ENCODE peak calls at places on chromosomes 12 and 14, in eight cellular contexts. O, S, H, I, P, E, X and M are unnamed samples.

GRCh38 chr14:96762650-96763049 is 34.5 kb upstream of the VRK1 start:
- DNase-seq in H (peak; percentile 32), S (no peak), E (no peak), X (no peak), P (peak; percentile 79), O (peak; percentile 77), I (peak; percentile 81), M (no peak)

GRCh38 chr12:105257321-105257728 is 21.4 kb upstream of the APPL2 start:
- DNase-seq in P (no peak), X (no peak), I (no peak), E (no peak), H (no peak), S (no peak), O (peak; percentile 14), M (no peak)

GRCh38 chr14:90609376-90609775 is 206.9 kb downstream of the TTC7B start:
- DNase-seq in X (no peak), I (no peak), E (no peak), S (no peak), O (no peak), H (no peak), P (no peak), M (no peak)

GRCh38 chr12:26153421-26154154 is 28.8 kb upstream of the BHLHE41 start:
- DNase-seq in X (no peak), I (no peak), H (peak; percentile 81), S (no peak), O (peak; percentile 88), P (peak; percentile 14), E (no peak), M (peak; percentile 74)

GRCh38 chr12:43988838-43989560 is 153.1 kb downstream of the TMEM117 start:
- DNase-seq in I (no peak), P (no peak), O (no peak), E (no peak), S (no peak), X (no peak), H (no peak), M (no peak)

GRCh38 chr12:71303199-71303598 is 136.4 kb upstream of the LGR5 start:
- DNase-seq in O (no peak), I (no peak), E (no peak), P (no peak), X (no peak), H (no peak), S (no peak), M (no peak)

GRCh38 chr14:56959869-56960268 is 149.6 kb upstream of the OTX2 start:
- DNase-seq in X (no peak), I (no peak), H (no peak), S (no peak), E (no peak), O (no peak), P (no peak), M (no peak)

GRCh38 chr12:115135800-115136211 is 451.8 kb upstream of the TBX3 start:
- DNase-seq in E (peak; percentile 24), O (no peak), S (peak; percentile 74), P (peak; percentile 82), H (peak; percentile 11), I (no peak), X (no peak), M (no peak)

GRCh38 chr12:21675641-21676040 is 18.0 kb upstream of the LDHB start:
- DNase-seq in P (no peak), S (no peak), X (no peak), O (no peak), E (no peak), I (no peak), H (no peak), M (no peak)

GRCh38 chr14:89013698-89014569 is 189.5 kb downstream of the TTC8 start:
- DNase-seq in S (no peak), P (no peak), H (no peak), X (no peak), I (no peak), E (no peak), O (no peak), M (no peak)

GRCh38 chr12:64237382-64237781 is 15.3 kb upstream of the KICS2 start:
- DNase-seq in O (no peak), X (no peak), I (no peak), P (no peak), H (no peak), E (no peak), S (no peak), M (no peak)

GRCh38 chr12:90630006-90630405 is 325.0 kb downstream of the CCER1 start:
- DNase-seq in X (no peak), O (no peak), P (no peak), I (peak; percentile 32), E (no peak), S (no peak), H (no peak), M (no peak)

GRCh38 chr12:4908694-4909396 is 860 bp upstream of the KCNA1 start:
- DNase-seq in P (peak; percentile 58), S (no peak), H (no peak), I (peak; percentile 12), O (no peak), E (no peak), X (no peak), M (no peak)

GRCh38 chr14:71113376-71113775 is 206.1 kb downstream of the PCNX1 start:
- DNase-seq in I (no peak), P (no peak), X (no peak), H (no peak), O (no peak), E (no peak), S (no peak), M (no peak)

GRCh38 chr12:67790660-67791059 is 142.1 kb downstream of the DYRK2 start:
- DNase-seq in H (no peak), I (no peak), E (no peak), O (no peak), S (no peak), X (no peak), P (no peak), M (no peak)

GRCh38 chr14:32693114-32693513 is 245.6 kb upstream of the NPAS3 start:
- DNase-seq in O (no peak), H (no peak), X (no peak), S (no peak), I (no peak), P (no peak), E (no peak), M (no peak)

GRCh38 chr12:51972849-51973273 is 21.4 kb downstream of the ACVR1B start:
- DNase-seq in O (peak; percentile 97), S (peak; percentile 32), E (peak; percentile 35), P (peak; percentile 49), I (no peak), H (peak; percentile 62), X (peak; percentile 75), M (peak; percentile 30)

GRCh38 chr14:105479438-105480164 is 5.0 kb downstream of the CRIP2 start:
- DNase-seq in I (no peak), E (no peak), S (peak; percentile 26), X (no peak), H (no peak), O (no peak), P (no peak), M (no peak)

GRCh38 chr12:107541001-107541400 is 144.6 kb upstream of the PWP1 start:
- DNase-seq in H (no peak), E (no peak), X (no peak), S (no peak), P (no peak), O (no peak), I (no peak), M (no peak)

GRCh38 chr14:68638056-68638816 is 154.6 kb downstream of the ZFP36L1 start:
- DNase-seq in H (no peak), X (no peak), I (no peak), P (no peak), S (no peak), E (no peak), O (no peak), M (no peak)
- H3K27ac ChIP-seq in H (no peak overlapping the region), X (peak overlapping the region; percentile 3), I (no peak overlapping the region), P (peak overlapping the region; percentile 80), S (peak overlapping the region; percentile 10), E (peak overlapping the region; percentile 64), O (no peak overlapping the region), M (peak overlapping the region; percentile 35)

GRCh38 chr12:65903680-65904403 is 79.6 kb downstream of the HMGA2 start:
- DNase-seq in P (peak; percentile 67), O (no peak), X (no peak), S (no peak), H (no peak), E (no peak), I (no peak), M (no peak)
- TF ChIP-seq CTCF in P (no peak), O (no peak), X (no peak), S (no peak), H (no peak), E (no peak), I (peak; percentile 21), M (no peak)

DNA sequence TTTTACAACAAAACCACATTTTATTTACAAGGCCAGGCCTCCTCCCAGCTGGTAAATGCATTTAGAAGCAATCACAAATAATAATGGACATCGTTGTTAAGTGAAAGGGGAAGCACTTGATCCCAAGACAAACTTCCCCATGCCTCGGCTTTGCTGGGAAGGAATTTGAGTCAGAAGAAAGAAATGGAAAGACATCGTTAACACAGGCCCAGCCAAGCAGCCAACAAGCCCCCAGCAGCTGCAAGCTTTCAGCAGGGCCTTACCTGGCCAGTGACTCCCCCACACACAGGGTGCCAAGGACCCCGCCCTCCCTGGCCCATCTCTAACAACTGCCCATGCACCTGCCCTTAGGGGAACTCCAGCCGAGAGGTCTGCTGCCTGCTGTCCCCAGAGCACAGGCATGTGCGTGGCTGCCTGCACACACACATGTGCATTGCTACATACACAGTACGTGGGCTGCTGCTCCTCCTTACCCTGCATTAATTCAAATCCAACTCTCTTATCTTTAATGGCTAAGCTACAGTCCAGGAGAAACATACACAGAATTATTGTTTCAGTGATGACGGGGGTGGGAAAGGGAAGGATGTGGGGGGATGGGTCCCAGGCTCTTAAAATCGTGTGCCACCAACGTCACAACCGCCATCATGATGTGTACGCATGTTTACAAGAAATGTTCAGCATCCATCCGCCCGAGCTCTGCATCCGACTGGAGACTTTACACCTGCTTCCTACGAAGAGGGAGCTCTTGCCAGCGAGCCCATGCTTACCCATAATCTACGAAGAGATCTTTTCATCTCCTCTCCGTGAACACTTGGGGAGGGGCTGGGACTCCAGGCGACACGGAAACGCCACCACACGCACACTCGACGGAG is 9.8 kb downstream of the BCL11B start:
- DNase-seq in H (peak; percentile 41), I (no peak), S (no peak), O (no peak), P (no peak), E (no peak), X (no peak), M (peak; percentile 18)
- H3K4me3 ChIP-seq in H (no peak overlapping the region), I (no peak overlapping the region), S (no peak overlapping the region), O (no peak overlapping the region), P (no peak overlapping the region), E (no peak overlapping the region), X (no peak overlapping the region), M (no peak overlapping the region)

DNA sequence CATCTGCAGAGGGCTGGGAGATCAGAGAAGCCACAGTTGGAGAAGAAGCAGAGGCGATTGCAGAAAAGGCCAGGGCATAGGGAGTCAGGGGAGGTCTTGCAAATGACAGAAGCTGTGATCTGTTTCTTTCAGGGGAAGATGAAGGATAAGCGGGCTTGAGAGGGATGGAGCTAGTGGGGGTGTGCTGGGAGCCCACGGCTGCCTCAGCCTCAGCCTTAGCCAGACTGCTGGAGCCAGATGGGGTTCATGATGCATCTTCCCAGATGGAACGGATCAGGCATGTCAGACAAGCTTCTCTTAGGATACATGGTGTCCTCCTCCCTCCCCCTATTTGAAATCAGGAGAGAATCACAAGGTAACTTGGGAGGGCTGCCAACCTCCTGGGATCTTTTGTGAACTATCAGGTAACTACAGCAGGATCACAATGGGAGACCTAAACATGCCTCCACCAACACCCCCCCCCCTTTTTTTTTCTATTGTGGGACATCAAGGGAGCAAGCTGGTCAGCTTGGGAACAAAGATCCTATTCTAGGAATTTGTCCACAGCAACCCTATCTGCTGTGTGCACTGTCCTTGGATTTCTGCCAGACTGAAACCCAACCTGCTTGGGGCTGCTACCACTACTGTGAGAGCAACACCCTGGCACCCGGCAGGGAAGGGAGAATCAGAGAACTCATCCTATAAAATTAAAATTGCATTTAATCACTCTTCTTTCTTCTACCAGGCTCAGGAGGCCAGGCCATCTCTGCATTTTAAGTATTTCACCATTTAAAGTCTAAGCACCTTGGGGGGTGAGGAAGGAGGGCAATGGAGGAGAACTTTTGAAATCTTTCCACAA is 10.7 kb upstream of the ATP2A2 start:
- DNase-seq in P (peak; percentile 62), I (peak; percentile 64), H (peak; percentile 41), S (no peak), O (no peak), X (no peak), E (no peak), M (no peak)
- H3K27ac ChIP-seq in P (peak overlapping the region; percentile 59), I (peak overlapping the region; percentile 92), H (no peak overlapping the region), S (peak overlapping the region; percentile 56), O (no peak overlapping the region), X (peak overlapping the region; percentile 70), E (no peak overlapping the region), M (peak overlapping the region; percentile 76)